ENCODE peak calls at places on chromosomes 2 and 18, in six cellular contexts. N is HepG2, V is adrenal gland, T is gastrocnemius medialis, W is transverse colon, O is stomach. Y is an unnamed sample. For H3K4me1, the result is how much of the 10 kb centered on the place peaks cover.

GRCh38 chr2:64617631-64618151 is 36.0 kb downstream of the SERTAD2 start:
- DNase-seq in N (no peak), V (no peak), T (no peak), W (no peak), O (peak), Y (no peak)

GRCh38 chr18:62566199-62566598 is 43.4 kb downstream of the ZCCHC2 start:
- DNase-seq in N (peak), V (peak), T (peak), W (peak), O (peak), Y (no peak)

GRCh38 chr2:136206613-136207012 is 88.7 kb upstream of the CXCR4 start:
- DNase-seq in N (no peak), V (no peak), T (no peak), W (peak), O (no peak), Y (peak)

GRCh38 chr2:233053928-233054774 is 6.0 kb upstream of the INPP5D start:
- DNase-seq in N (peak), V (peak), T (peak), W (peak), O (peak), Y (no peak)

GRCh38 chr18:55406374-55407045 is 181.5 kb downstream of the TCF4 start:
- DNase-seq in N (no peak), V (no peak), T (no peak), W (no peak), O (no peak), Y (no peak)

GRCh38 chr2:19850056-19850455 is 51.7 kb downstream of the TTC32 start:
- DNase-seq in N (no peak), V (no peak), T (no peak), W (no peak), O (no peak), Y (no peak)

GRCh38 chr2:158724803-158725271 is 70.3 kb upstream of the DAPL1 start:
- DNase-seq in N (no peak), V (no peak), T (no peak), W (no peak), O (peak), Y (no peak)

GRCh38 chr2:25844089-25844488 is 34.2 kb downstream of the ASXL2 start:
- DNase-seq in N (no peak), V (peak), T (peak), W (no peak), O (no peak), Y (no peak)

GRCh38 chr2:26883971-26884370 is 36.0 kb downstream of the DPYSL5 start:
- DNase-seq in N (no peak), V (no peak), T (no peak), W (no peak), O (no peak), Y (no peak)

GRCh38 chr2:71674158-71674807 is 220.9 kb downstream of the DYSF start:
- DNase-seq in N (no peak), V (no peak), T (no peak), W (no peak), O (no peak), Y (no peak)

GRCh38 chr2:35526741-35527140 is 828.8 kb upstream of the CRIM1 start:
- DNase-seq in N (no peak), V (no peak), T (no peak), W (no peak), O (no peak), Y (no peak)

GRCh38 chr2:38747007-38747424 is 4.1 kb downstream of the SRSF7 start:
- DNase-seq in N (no peak), V (no peak), T (no peak), W (no peak), O (no peak), Y (no peak)
- TF ChIP-seq POLR2A in N (no peak), V (no peak), T (no peak), W (no peak), O (no peak), Y (no peak)

GRCh38 chr2:171706152-171706803 is 19.0 kb downstream of the DYNC1I2 start:
- DNase-seq in N (peak), V (no peak), T (no peak), W (no peak), O (no peak), Y (no peak)
- H3K4me1 ChIP-seq in N (under half), V (under half), T (under half), W (under half), O (under half), Y (under half)

DNA sequence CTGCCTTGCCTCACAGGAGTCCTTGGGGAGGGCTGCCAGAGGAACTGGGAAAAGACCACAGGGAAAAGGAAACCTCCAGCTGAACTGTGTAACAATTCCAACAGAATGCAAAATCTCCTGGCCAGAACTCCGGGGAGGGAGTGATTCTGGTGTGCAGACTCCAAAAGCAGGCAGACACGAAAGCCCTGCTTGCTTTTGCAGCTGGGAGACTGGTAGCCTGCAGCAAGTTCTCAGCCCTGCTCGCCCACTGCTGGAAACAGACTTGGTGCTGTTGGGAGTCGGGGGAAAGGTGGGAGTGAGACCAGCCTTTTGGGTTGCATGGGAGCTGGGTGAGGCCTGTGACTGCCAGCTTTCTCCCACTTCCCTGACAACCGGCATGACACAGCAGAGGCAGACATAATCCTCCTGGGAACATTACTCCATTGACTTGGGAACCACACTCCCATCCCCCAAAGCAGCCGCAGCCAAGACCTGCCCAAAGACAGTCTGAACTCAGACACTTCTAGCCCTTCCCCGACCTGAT is 26.0 kb upstream of the NMI start:
- DNase-seq in N (no peak), V (peak), T (peak), W (no peak), O (no peak), Y (no peak)
- H3K4me3 ChIP-seq in N (no peak), V (no peak), T (no peak), W (no peak), O (no peak), Y (peak)

DNA sequence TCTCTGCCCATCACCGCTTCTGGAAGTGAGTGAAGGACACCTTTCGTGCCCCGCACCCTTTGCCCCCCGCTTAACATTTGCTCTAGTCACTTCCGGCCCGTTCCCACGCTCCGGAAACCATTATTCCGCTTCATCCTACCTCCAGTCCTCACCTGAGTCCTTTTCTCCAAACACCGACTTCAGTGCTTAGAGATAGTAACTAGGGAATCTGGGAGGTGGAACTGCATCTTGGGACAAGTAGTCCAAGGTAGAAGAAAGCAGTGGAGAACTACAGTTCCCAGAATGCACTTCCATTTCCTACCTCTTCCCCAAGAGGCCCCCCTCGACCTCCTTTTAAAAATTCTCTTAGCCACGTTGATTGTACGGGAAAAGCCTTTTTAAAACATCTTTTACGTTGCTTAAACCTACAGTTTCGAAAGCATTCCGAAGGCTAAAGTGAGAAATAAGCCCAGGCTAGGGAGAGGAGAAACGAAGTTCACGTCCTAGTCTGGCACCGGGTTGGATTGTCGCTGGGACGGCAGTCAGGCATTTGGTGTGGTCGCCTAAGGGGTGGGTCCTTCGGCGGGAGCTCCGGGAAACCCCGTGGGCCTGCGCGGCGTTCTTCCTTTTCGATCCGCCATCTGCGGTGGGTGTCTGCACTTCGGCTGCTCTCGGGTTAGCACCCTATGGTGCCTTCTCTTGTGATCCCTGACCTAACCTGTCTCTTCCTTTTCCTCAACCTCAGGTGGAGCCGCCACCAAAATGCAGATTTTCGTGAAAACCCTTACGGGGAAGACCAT is at the start of the genes CLHC1 and RPS27A:
- DNase-seq in N (peak), V (peak), T (peak), W (peak), O (peak), Y (peak)
- TF ChIP-seq POLR2A in N (peak), V (peak), T (peak), W (peak), O (peak), Y (no peak)

DNA sequence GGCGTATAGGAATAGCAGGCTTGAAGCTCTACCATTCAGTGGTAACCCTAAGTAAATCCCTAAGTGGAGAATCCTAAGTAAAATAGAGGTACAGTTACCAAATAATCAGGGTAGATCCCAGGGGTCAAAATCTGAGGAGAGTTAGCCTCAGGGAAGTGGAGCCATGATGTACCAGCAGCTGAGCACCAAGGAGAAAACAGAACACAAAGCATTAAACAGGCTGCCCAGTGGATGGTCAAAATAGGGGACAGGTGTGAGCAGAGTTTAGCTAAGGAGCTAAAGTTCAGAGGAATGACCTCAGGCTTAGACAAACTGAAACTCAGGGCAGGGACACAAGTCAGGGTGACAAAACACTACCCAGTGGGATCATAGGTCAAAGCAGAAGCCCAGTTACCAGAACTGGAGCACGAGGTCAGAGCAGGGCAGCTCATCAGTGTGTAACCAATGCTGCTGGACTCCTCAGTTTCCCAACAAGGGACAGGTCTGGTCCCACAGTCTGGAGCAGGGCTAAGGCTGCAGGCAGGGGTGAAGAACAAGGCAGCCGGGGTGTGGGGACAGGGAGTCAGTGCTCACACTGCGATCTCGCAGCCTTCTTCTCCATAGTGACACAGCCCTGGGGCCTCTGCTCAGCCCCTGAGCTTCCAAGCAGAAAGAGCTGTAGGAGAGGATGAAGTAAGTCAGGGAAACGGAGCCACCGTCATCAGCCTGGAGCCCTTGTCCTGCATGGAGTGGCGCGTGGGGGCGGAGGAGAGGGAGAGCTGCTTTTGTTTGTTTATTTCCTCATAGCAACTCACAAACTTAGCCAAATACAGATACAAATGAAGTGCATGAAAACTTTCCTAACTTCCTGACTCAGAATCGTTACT is 264.0 kb downstream of the MREG start:
- DNase-seq in N (peak), V (peak), T (peak), W (peak), O (no peak), Y (no peak)
- H3K4me1 ChIP-seq in N (half or more), V (under half), T (under half), W (under half), O (under half), Y (under half)

GRCh38 chr2:12046641-12047040 is 300.2 kb downstream of the LPIN1 start:
- DNase-seq in N (no peak), V (no peak), T (no peak), W (no peak), O (no peak), Y (no peak)
- H3K4me3 ChIP-seq in N (no peak), V (no peak), T (no peak), W (no peak), O (no peak), Y (no peak)

GRCh38 chr18:673769-674168 is 16.3 kb downstream of the TYMS start:
- DNase-seq in N (no peak), V (no peak), T (no peak), W (no peak), O (no peak), Y (no peak)

GRCh38 chr18:673317-673716 is 15.9 kb downstream of the TYMS start:
- DNase-seq in N (no peak), V (no peak), T (no peak), W (no peak), O (no peak), Y (no peak)

GRCh38 chr18:676069-676468 is 18.6 kb downstream of the TYMS start:
- DNase-seq in N (no peak), V (no peak), T (no peak), W (no peak), O (no peak), Y (no peak)

GRCh38 chr18:676747-677544 is 19.5 kb downstream of the TYMS start:
- DNase-seq in N (no peak), V (no peak), T (no peak), W (no peak), O (no peak), Y (no peak)

GRCh38 chr18:675307-675706 is 17.9 kb downstream of the TYMS start:
- DNase-seq in N (no peak), V (no peak), T (no peak), W (no peak), O (no peak), Y (no peak)
- TF ChIP-seq POLR2A in N (no peak), V (no peak), T (no peak), W (no peak), O (no peak), Y (no peak)

GRCh38 chr2:27891820-27892105 is 1.2 kb downstream of the BABAM2 start:
- DNase-seq in N (peak), V (no peak), T (no peak), W (no peak), O (no peak), Y (no peak)
- H3K4me1 ChIP-seq in N (under half), V (half or more), T (under half), W (under half), O (under half), Y (under half)